ENCODE peak calls at places on chromosomes 5 and 9, in eight cellular contexts. One of them, this sample, is unnamed.

GRCh38 chr5:106587-106986 is 14.6 kb downstream of the PLEKHG4B start:
- DNase-seq in H4: no peak
- DNase-seq in WTC11: no peak
- DNase-seq in effector memory CD4-positive, alpha-beta T cell: no peak
- DNase-seq in IMR-90: no peak
- DNase-seq in AG20443: no peak
- DNase-seq in NCI-H2029 treated with DMSO at 0.1 percent for 48 hours: no peak
- DNase-seq in GM13977: no peak
- DNase-seq in this sample: no peak

GRCh38 chr5:68080282-68081050 is 135.1 kb upstream of the PIK3R1 start:
- DNase-seq in GM13977: no peak
- DNase-seq in AG20443: no peak
- DNase-seq in WTC11: no peak
- DNase-seq in effector memory CD4-positive, alpha-beta T cell: no peak
- DNase-seq in IMR-90: no peak
- DNase-seq in NCI-H2029 treated with DMSO at 0.1 percent for 48 hours: no peak
- DNase-seq in H4: no peak
- DNase-seq in this sample: no peak

GRCh38 chr9:103649086-103649485 is 445.0 kb upstream of the SMC2 start:
- DNase-seq in NCI-H2029 treated with DMSO at 0.1 percent for 48 hours: no peak
- DNase-seq in H4: no peak
- DNase-seq in effector memory CD4-positive, alpha-beta T cell: no peak
- DNase-seq in GM13977: no peak
- DNase-seq in AG20443: no peak
- DNase-seq in IMR-90: no peak
- DNase-seq in WTC11: no peak
- DNase-seq in this sample: no peak

GRCh38 chr9:69223605-69224004 is 49.5 kb downstream of the TJP2 start:
- DNase-seq in NCI-H2029 treated with DMSO at 0.1 percent for 48 hours: peak
- DNase-seq in H4: peak
- DNase-seq in AG20443: peak
- DNase-seq in IMR-90: peak
- DNase-seq in WTC11: peak
- DNase-seq in GM13977: peak
- DNase-seq in effector memory CD4-positive, alpha-beta T cell: no peak
- DNase-seq in this sample: peak

GRCh38 chr5:157180374-157181264 is at the start of gene ITK:
- DNase-seq in effector memory CD4-positive, alpha-beta T cell: peak
- DNase-seq in GM13977: no peak
- DNase-seq in WTC11: no peak
- DNase-seq in H4: no peak
- DNase-seq in IMR-90: no peak
- DNase-seq in NCI-H2029 treated with DMSO at 0.1 percent for 48 hours: no peak
- DNase-seq in AG20443: no peak
- DNase-seq in this sample: no peak

GRCh38 chr5:135921388-135921787 is 25.7 kb upstream of the IL9 start:
- DNase-seq in IMR-90: peak
- DNase-seq in H4: no peak
- DNase-seq in effector memory CD4-positive, alpha-beta T cell: no peak
- DNase-seq in GM13977: no peak
- DNase-seq in AG20443: peak
- DNase-seq in WTC11: no peak
- DNase-seq in NCI-H2029 treated with DMSO at 0.1 percent for 48 hours: no peak
- DNase-seq in this sample: peak

GRCh38 chr9:27291292-27291691 is 5.7 kb downstream of the EQTN start:
- DNase-seq in effector memory CD4-positive, alpha-beta T cell: no peak
- DNase-seq in NCI-H2029 treated with DMSO at 0.1 percent for 48 hours: no peak
- DNase-seq in IMR-90: no peak
- DNase-seq in GM13977: no peak
- DNase-seq in H4: no peak
- DNase-seq in WTC11: no peak
- DNase-seq in AG20443: no peak
- DNase-seq in this sample: no peak

GRCh38 chr5:76862986-76863385 is 13.2 kb downstream of the S100Z start:
- DNase-seq in H4: no peak
- DNase-seq in effector memory CD4-positive, alpha-beta T cell: no peak
- DNase-seq in IMR-90: no peak
- DNase-seq in WTC11: no peak
- DNase-seq in NCI-H2029 treated with DMSO at 0.1 percent for 48 hours: no peak
- DNase-seq in GM13977: no peak
- DNase-seq in AG20443: no peak
- DNase-seq in this sample: no peak

GRCh38 chr9:21626493-21626892 is 144.4 kb upstream of the IFNE start:
- DNase-seq in NCI-H2029 treated with DMSO at 0.1 percent for 48 hours: no peak
- DNase-seq in AG20443: no peak
- DNase-seq in IMR-90: no peak
- DNase-seq in GM13977: no peak
- DNase-seq in H4: no peak
- DNase-seq in effector memory CD4-positive, alpha-beta T cell: no peak
- DNase-seq in WTC11: no peak
- DNase-seq in this sample: no peak

GRCh38 chr9:124511891-124512805 is 4.9 kb upstream of the NR5A1 start:
- DNase-seq in IMR-90: no peak
- DNase-seq in WTC11: no peak
- DNase-seq in effector memory CD4-positive, alpha-beta T cell: no peak
- DNase-seq in GM13977: peak
- DNase-seq in H4: no peak
- DNase-seq in AG20443: no peak
- DNase-seq in NCI-H2029 treated with DMSO at 0.1 percent for 48 hours: no peak
- DNase-seq in this sample: no peak

GRCh38 chr5:178287091-178287790 is 54.6 kb upstream of the PHYKPL start:
- DNase-seq in AG20443: no peak
- DNase-seq in IMR-90: no peak
- DNase-seq in H4: no peak
- DNase-seq in NCI-H2029 treated with DMSO at 0.1 percent for 48 hours: no peak
- DNase-seq in GM13977: no peak
- DNase-seq in effector memory CD4-positive, alpha-beta T cell: no peak
- DNase-seq in WTC11: no peak
- DNase-seq in this sample: no peak

GRCh38 chr9:114888599-114888998 is 41.8 kb downstream of the TNFSF8 start:
- DNase-seq in IMR-90: no peak
- DNase-seq in WTC11: peak
- DNase-seq in AG20443: no peak
- DNase-seq in effector memory CD4-positive, alpha-beta T cell: no peak
- DNase-seq in H4: no peak
- DNase-seq in NCI-H2029 treated with DMSO at 0.1 percent for 48 hours: no peak
- DNase-seq in GM13977: no peak
- DNase-seq in this sample: no peak

GRCh38 chr5:134846641-134846960 is 833 bp downstream of the C5orf24 start:
- DNase-seq in NCI-H2029 treated with DMSO at 0.1 percent for 48 hours: no peak
- DNase-seq in H4: no peak
- DNase-seq in IMR-90: no peak
- DNase-seq in effector memory CD4-positive, alpha-beta T cell: no peak
- DNase-seq in AG20443: peak
- DNase-seq in WTC11: no peak
- DNase-seq in GM13977: no peak
- DNase-seq in this sample: no peak

GRCh38 chr9:137411670-137412380 is 11.1 kb downstream of the EXD3 start:
- DNase-seq in GM13977: peak
- DNase-seq in IMR-90: peak
- DNase-seq in WTC11: no peak
- DNase-seq in NCI-H2029 treated with DMSO at 0.1 percent for 48 hours: peak
- DNase-seq in H4: peak
- DNase-seq in AG20443: peak
- DNase-seq in effector memory CD4-positive, alpha-beta T cell: no peak
- DNase-seq in this sample: peak

GRCh38 chr5:57804007-57804444 is 321.4 kb upstream of the ACTBL2 start:
- DNase-seq in WTC11: no peak
- DNase-seq in IMR-90: peak
- DNase-seq in NCI-H2029 treated with DMSO at 0.1 percent for 48 hours: no peak
- DNase-seq in AG20443: peak
- DNase-seq in effector memory CD4-positive, alpha-beta T cell: no peak
- DNase-seq in H4: no peak
- DNase-seq in GM13977: no peak
- DNase-seq in this sample: peak

GRCh38 chr5:78778538-78778937 is 130.0 kb upstream of the LHFPL2 start:
- DNase-seq in H4: peak
- DNase-seq in GM13977: no peak
- DNase-seq in effector memory CD4-positive, alpha-beta T cell: no peak
- DNase-seq in AG20443: no peak
- DNase-seq in NCI-H2029 treated with DMSO at 0.1 percent for 48 hours: no peak
- DNase-seq in WTC11: no peak
- DNase-seq in IMR-90: peak
- DNase-seq in this sample: peak

GRCh38 chr5:78508231-78508765 is 140.3 kb downstream of the LHFPL2 start:
- DNase-seq in AG20443: peak
- DNase-seq in IMR-90: peak
- DNase-seq in GM13977: no peak
- DNase-seq in effector memory CD4-positive, alpha-beta T cell: no peak
- DNase-seq in WTC11: no peak
- DNase-seq in NCI-H2029 treated with DMSO at 0.1 percent for 48 hours: no peak
- DNase-seq in H4: no peak
- DNase-seq in this sample: peak

GRCh38 chr5:170811719-170812118 is 28.2 kb downstream of the GABRP start:
- DNase-seq in effector memory CD4-positive, alpha-beta T cell: no peak
- DNase-seq in NCI-H2029 treated with DMSO at 0.1 percent for 48 hours: no peak
- DNase-seq in AG20443: no peak
- DNase-seq in WTC11: no peak
- DNase-seq in H4: no peak
- DNase-seq in GM13977: no peak
- DNase-seq in IMR-90: no peak
- DNase-seq in this sample: no peak

GRCh38 chr9:115883467-115884329 is 269.9 kb upstream of the PAPPA start:
- DNase-seq in WTC11: peak
- DNase-seq in IMR-90: peak
- DNase-seq in AG20443: peak
- DNase-seq in NCI-H2029 treated with DMSO at 0.1 percent for 48 hours: peak
- DNase-seq in GM13977: no peak
- DNase-seq in H4: peak
- DNase-seq in effector memory CD4-positive, alpha-beta T cell: no peak
- DNase-seq in this sample: peak

GRCh38 chr5:167982-168660 is 23.2 kb upstream of the LRRC14B start:
- DNase-seq in H4: peak
- DNase-seq in IMR-90: peak
- DNase-seq in effector memory CD4-positive, alpha-beta T cell: no peak
- DNase-seq in AG20443: peak
- DNase-seq in WTC11: peak
- DNase-seq in GM13977: no peak
- DNase-seq in NCI-H2029 treated with DMSO at 0.1 percent for 48 hours: no peak
- DNase-seq in this sample: peak

GRCh38 chr9:93960221-93960970 is 5.2 kb upstream of the BARX1 start:
- DNase-seq in WTC11: peak
- DNase-seq in NCI-H2029 treated with DMSO at 0.1 percent for 48 hours: no peak
- DNase-seq in GM13977: no peak
- DNase-seq in effector memory CD4-positive, alpha-beta T cell: no peak
- DNase-seq in IMR-90: no peak
- DNase-seq in H4: no peak
- DNase-seq in AG20443: no peak
- DNase-seq in this sample: no peak